ENCODE peak calls at places on chromosome 14, in eight cellular contexts. K is left cardiac atrium; O is stromal cell of bone marrow; L is A549; U is hepatic stellate cell; D is endothelial cell; W is activated naive CD4-positive, alpha-beta T cell; P is NCI-H1436. A is an unnamed sample.

GRCh38 chr14:105251920-105252319 is 3.6 kb downstream of the BTBD6 start:
- DNase-seq in K (no peak), O (no peak), L (no peak), U (no peak), D (no peak), W (no peak), P (no peak), A (no peak)

GRCh38 chr14:67004521-67004920 is 184.7 kb upstream of the GARIN2 start:
- DNase-seq in K (no peak), O (no peak), L (no peak), U (no peak), D (no peak), W (no peak), P (no peak), A (no peak)

GRCh38 chr14:49363926-49364751 is 222.0 kb downstream of the RPS29 start:
- DNase-seq in K (no peak), O (no peak), L (no peak), U (no peak), D (no peak), W (no peak), P (no peak), A (no peak)

GRCh38 chr14:69828372-69828771 is 31.3 kb upstream of the SLC10A1 start:
- DNase-seq in K (no peak), O (no peak), L (no peak), U (no peak), D (no peak), W (no peak), P (no peak), A (no peak)

GRCh38 chr14:20331048-20331613 is 1.9 kb downstream of the CCNB1IP1 start:
- DNase-seq in K (no peak), O (no peak), L (no peak), U (no peak), D (no peak), W (no peak), P (no peak), A (no peak)

GRCh38 chr14:71063351-71063750 is 156.1 kb downstream of the PCNX1 start:
- DNase-seq in K (no peak), O (no peak), L (no peak), U (no peak), D (no peak), W (no peak), P (no peak), A (no peak)

GRCh38 chr14:74514471-74514932 is 20.9 kb downstream of the ISCA2 start:
- DNase-seq in K (peak; percentile 47), O (peak; percentile 90), L (no peak), U (peak; percentile 53), D (no peak), W (no peak), P (no peak), A (no peak)

GRCh38 chr14:39474416-39474911 is 42.2 kb upstream of the FBXO33 start:
- DNase-seq in K (no peak), O (no peak), L (no peak), U (no peak), D (no peak), W (no peak), P (no peak), A (no peak)

GRCh38 chr14:66395300-66395699 is 90.9 kb upstream of the CCDC196 start:
- DNase-seq in K (no peak), O (no peak), L (no peak), U (no peak), D (no peak), W (no peak), P (no peak), A (no peak)

GRCh38 chr14:104548802-104549535 is 30.6 kb upstream of the C14orf180 start:
- DNase-seq in K (no peak), O (no peak), L (no peak), U (no peak), D (no peak), W (no peak), P (no peak), A (no peak)

GRCh38 chr14:89810101-89810500 is 144.4 kb downstream of the EFCAB11 start:
- DNase-seq in K (no peak), O (no peak), L (no peak), U (no peak), D (no peak), W (no peak), P (no peak), A (no peak)

GRCh38 chr14:94936901-94937321 is 167.0 kb upstream of the GSC start:
- DNase-seq in K (peak; percentile 55), O (no peak), L (no peak), U (no peak), D (no peak), W (no peak), P (no peak), A (no peak)

GRCh38 chr14:29282169-29282568 is 515.6 kb downstream of the FOXG1 start:
- DNase-seq in K (no peak), O (peak; percentile 6), L (no peak), U (no peak), D (no peak), W (no peak), P (no peak), A (no peak)

GRCh38 chr14:105162374-105162979 is 6.1 kb downstream of the JAG2 start:
- DNase-seq in K (no peak), O (no peak), L (no peak), U (no peak), D (no peak), W (no peak), P (no peak), A (no peak)

GRCh38 chr14:103908580-103908979 is 19.7 kb upstream of the TDRD9 start:
- DNase-seq in K (no peak), O (no peak), L (no peak), U (no peak), D (no peak), W (peak; percentile 36), P (no peak), A (no peak)

GRCh38 chr14:101708853-101709532 is 52.5 kb upstream of the PPP2R5C start:
- DNase-seq in K (no peak), O (no peak), L (no peak), U (no peak), D (no peak), W (no peak), P (no peak), A (no peak)

GRCh38 chr14:30907659-30908057 is 33.3 kb downstream of the COCH start:
- DNase-seq in K (no peak), O (no peak), L (no peak), U (no peak), D (no peak), W (no peak), P (no peak), A (no peak)

GRCh38 chr14:100609331-100609870 is 22.2 kb upstream of the BEGAIN start:
- DNase-seq in K (no peak), O (no peak), L (no peak), U (no peak), D (no peak), W (no peak), P (no peak), A (no peak)

GRCh38 chr14:98785578-98785977 is 486.4 kb downstream of the BCL11B start:
- DNase-seq in K (no peak), O (no peak), L (no peak), U (no peak), D (no peak), W (no peak), P (no peak), A (no peak)

GRCh38 chr14:68685419-68686211 is 107.3 kb downstream of the ZFP36L1 start:
- DNase-seq in K (no peak), O (no peak), L (no peak), U (peak; percentile 62), D (no peak), W (peak; percentile 59), P (no peak), A (no peak)

GRCh38 chr14:75295061-75295461 is 16.4 kb downstream of the FOS start:
- DNase-seq in K (peak; percentile 71), O (peak; percentile 61), L (peak; percentile 81), U (peak; percentile 85), D (peak; percentile 45), W (no peak), P (no peak), A (no peak)

GRCh38 chr14:52067873-52068740 is 752 bp downstream of the NID2 start:
- DNase-seq in K (peak; percentile 55), O (no peak), L (peak; percentile 13), U (no peak), D (peak; percentile 44), W (no peak), P (no peak), A (no peak)

GRCh38 chr14:65251213-65251612 is 148.9 kb upstream of the MAX start:
- DNase-seq in K (no peak), O (peak; percentile 97), L (no peak), U (peak; percentile 55), D (no peak), W (no peak), P (no peak), A (no peak)

GRCh38 chr14:80003138-80003537 is 208.2 kb downstream of the DIO2 start:
- DNase-seq in K (no peak), O (no peak), L (no peak), U (no peak), D (no peak), W (no peak), P (no peak), A (no peak)

GRCh38 chr14:93430889-93431670 is at the start of gene UNC79:
- DNase-seq in K (no peak), O (no peak), L (no peak), U (no peak), D (peak; percentile 52), W (no peak), P (peak; percentile 73), A (peak; percentile 78)

GRCh38 chr14:104390221-104390931 is 189.2 kb upstream of the C14orf180 start:
- DNase-seq in K (no peak), O (no peak), L (no peak), U (no peak), D (no peak), W (no peak), P (no peak), A (no peak)

GRCh38 chr14:32709072-32709471 is 229.6 kb upstream of the NPAS3 start:
- DNase-seq in K (no peak), O (peak; percentile 97), L (no peak), U (no peak), D (no peak), W (no peak), P (no peak), A (no peak)

GRCh38 chr14:80426686-80427085 is 215.4 kb upstream of the DIO2 start:
- DNase-seq in K (no peak), O (peak; percentile 1), L (no peak), U (no peak), D (no peak), W (no peak), P (no peak), A (no peak)

GRCh38 chr14:96627811-96628775 is 125.9 kb downstream of the PAPOLA start:
- DNase-seq in K (no peak), O (no peak), L (no peak), U (no peak), D (no peak), W (no peak), P (no peak), A (no peak)

GRCh38 chr14:21069388-21070082 is 569 bp upstream of the ARHGEF40 start:
- DNase-seq in K (peak; percentile 57), O (no peak), L (peak; percentile 19), U (peak; percentile 41), D (peak; percentile 26), W (no peak), P (no peak), A (peak; percentile 40)

GRCh38 chr14:31527087-31527486 is 34.1 kb upstream of the NUBPL start:
- DNase-seq in K (no peak), O (no peak), L (no peak), U (no peak), D (no peak), W (no peak), P (no peak), A (no peak)

GRCh38 chr14:75518625-75519024 is 3.6 kb upstream of the BATF start:
- DNase-seq in K (no peak), O (no peak), L (no peak), U (no peak), D (peak; percentile 57), W (no peak), P (no peak), A (no peak)

GRCh38 chr14:63203618-63204406 is 431 bp upstream of the RHOJ start:
- DNase-seq in K (peak; percentile 90), O (peak; percentile 96), L (no peak), U (peak; percentile 58), D (peak; percentile 76), W (no peak), P (no peak), A (peak; percentile 77)

GRCh38 chr14:57136669-57137068 is 132.0 kb downstream of the EXOC5 start:
- DNase-seq in K (peak; percentile 27), O (no peak), L (no peak), U (no peak), D (no peak), W (no peak), P (no peak), A (peak; percentile 63)